ENCODE peak calls at places on chromosomes 5 and 9, in six cellular contexts. K is GM23248, W is HCT116, U is PC-3, N is neural progenitor cell, Q is hepatocyte. A is an unnamed sample.

GRCh38 chr5:2217219-2217618 is 334.5 kb upstream of the IRX4 start:
- DNase-seq in Q (no peak), W (no peak), U (no peak), K (no peak), N (no peak), A (no peak)

GRCh38 chr9:129889936-129890717 is 54.9 kb downstream of the USP20 start:
- DNase-seq in W (no peak), U (no peak), Q (no peak), N (peak), K (no peak), A (no peak)

GRCh38 chr5:10537614-10538013 is 26.3 kb upstream of the ANKRD33B start:
- DNase-seq in Q (no peak), N (no peak), K (no peak), U (no peak), W (no peak), A (no peak)

GRCh38 chr9:119986205-119986604 is 593.8 kb downstream of the CDK5RAP2 start:
- DNase-seq in K (no peak), N (no peak), Q (no peak), U (no peak), W (no peak), A (no peak)

GRCh38 chr5:178309271-178310008 is 76.8 kb upstream of the PHYKPL start:
- DNase-seq in K (no peak), N (no peak), U (no peak), Q (no peak), W (no peak), A (no peak)

GRCh38 chr5:69092969-69093368 is 845 bp upstream of the SLC30A5 start:
- DNase-seq in U (no peak), K (no peak), W (no peak), Q (no peak), N (no peak), A (no peak)

GRCh38 chr5:125868035-125868434 is 555.2 kb upstream of the GRAMD2B start:
- DNase-seq in K (peak), W (no peak), U (no peak), Q (no peak), N (no peak), A (no peak)

GRCh38 chr5:141510160-141510559 is 21.3 kb downstream of the PCDHGC5 start:
- DNase-seq in W (no peak), U (no peak), N (no peak), K (no peak), Q (no peak), A (peak)

GRCh38 chr9:26129216-26129615 is 451.0 kb upstream of the TUSC1 start:
- DNase-seq in Q (no peak), K (peak), U (no peak), N (no peak), W (no peak), A (no peak)
- TF ChIP-seq EZH2phosphoT487 in Q (no peak), K (no peak), U (no peak), N (no peak), W (no peak), A (no peak)

GRCh38 chr5:79974896-79975295 is 16.2 kb downstream of the MTX3 start:
- DNase-seq in K (peak), N (no peak), W (peak), Q (no peak), U (peak), A (no peak)

GRCh38 chr5:79976759-79977515 is 14.1 kb downstream of the MTX3 start:
- DNase-seq in W (no peak), U (no peak), Q (no peak), K (no peak), N (no peak), A (no peak)

GRCh38 chr5:79971156-79971555 is 19.9 kb downstream of the MTX3 start:
- DNase-seq in N (no peak), K (peak), U (peak), Q (no peak), W (no peak), A (no peak)

GRCh38 chr5:79975422-79975821 is 15.6 kb downstream of the MTX3 start:
- DNase-seq in K (peak), W (no peak), N (no peak), Q (no peak), U (no peak), A (no peak)

DNA sequence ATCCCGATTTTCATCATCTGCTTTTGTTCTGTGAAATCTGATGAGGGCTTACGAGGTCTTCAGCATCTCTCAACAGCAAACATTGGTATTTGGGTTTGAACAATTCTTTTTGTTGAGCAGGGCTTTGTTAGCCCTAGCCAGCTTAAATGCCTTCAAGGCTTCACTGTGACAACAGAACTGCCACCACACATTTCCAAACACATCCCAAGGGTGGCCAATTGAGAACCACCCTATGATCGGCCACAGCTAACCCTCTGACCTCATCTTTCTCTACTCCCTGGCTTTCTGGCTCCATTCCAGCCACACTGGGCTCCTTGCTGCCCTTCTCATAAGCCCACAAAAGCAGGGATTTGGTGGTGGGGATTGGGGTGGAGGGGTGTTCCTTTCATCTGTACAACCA is 17.6 kb downstream of the MTX3 start:
- DNase-seq in Q (no peak), K (peak), N (peak), U (no peak), W (no peak), A (no peak)
- TF ChIP-seq EZH2phosphoT487 in Q (no peak), K (no peak), N (no peak), U (no peak), W (no peak), A (no peak)

DNA sequence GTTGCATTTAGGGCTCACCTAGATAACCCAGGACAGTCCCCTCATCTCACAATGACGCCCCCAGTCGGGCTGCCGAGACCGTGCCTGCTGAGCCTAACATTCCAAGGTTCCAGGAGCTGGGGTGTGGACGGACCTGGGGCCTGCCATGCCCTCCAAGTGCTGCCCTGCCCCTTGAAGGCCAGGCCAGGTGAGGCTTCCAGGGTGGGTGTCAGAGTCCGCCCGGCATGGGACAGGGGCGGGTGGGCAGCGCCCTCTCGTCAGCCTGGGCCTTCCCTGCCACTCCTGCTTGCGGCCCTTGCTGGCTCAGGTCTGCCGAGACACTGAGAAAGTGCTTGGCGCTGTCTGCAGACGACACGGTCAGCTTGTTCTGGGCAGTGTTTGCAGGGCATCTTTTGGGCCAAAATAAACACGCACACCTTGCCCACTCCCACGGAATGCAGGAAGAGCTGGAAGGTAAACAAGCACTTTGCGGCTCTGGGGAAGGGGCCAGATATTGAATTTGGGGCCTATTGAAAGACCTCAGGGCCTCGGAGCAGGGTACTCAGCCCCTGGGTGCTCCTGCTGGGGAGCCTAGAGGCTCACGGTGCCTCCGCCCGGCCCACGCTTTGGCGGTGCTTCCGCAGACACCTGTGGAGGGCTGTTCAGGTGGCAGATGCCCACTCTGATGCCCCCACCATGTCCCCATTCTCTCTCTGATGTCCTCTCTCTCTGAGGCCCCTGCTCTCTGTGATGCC is 4.2 kb upstream of the SCGB3A1 start:
- DNase-seq in W (no peak), N (no peak), U (no peak), K (no peak), Q (no peak), A (no peak)
- TF ChIP-seq EZH2phosphoT487 in W (no peak), N (no peak), U (no peak), K (no peak), Q (no peak), A (no peak)

DNA sequence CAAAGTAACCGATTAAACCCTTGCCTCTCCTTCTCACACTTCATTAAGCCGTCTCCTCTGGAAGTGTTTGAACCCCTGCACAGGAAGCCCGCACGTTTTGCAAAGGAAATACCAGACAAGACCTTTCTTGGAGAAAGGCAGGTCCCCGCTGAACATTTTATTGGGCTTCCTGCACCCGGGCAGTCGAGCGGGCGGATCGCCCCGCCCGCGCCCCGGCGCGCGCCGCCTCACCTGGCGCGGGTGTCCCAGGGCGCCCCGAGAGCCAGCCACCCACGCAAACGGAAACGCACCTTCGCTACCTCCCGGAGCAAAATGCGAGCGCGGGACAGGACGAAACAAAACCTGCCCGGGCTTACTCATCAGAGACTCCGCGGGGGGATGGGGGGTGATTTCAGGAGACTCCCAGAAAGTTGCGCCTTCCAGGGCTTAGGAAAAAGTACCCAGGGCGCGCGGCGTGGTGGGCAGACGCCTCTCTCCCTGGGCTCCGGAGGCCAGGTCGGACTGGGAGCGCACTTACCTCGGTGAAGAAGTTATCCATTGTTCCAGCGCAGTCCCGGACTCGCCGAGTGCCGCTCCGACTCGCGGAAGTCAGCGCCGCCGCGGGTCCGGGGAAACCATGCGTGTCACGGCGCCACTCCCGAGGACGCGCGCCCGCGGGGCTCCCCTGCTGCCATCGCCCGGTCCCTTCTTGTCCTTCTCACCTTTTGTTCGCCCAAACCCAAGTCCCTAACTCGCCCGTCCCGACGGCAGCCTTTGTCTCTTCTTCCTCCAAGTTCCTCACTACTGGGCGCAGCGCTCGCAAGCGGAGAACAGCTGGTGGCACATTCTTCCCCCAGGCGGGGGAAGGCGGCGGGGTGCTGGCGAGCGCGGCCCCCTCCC is 578 bp downstream of the MYO10 start:
- DNase-seq in U (peak), W (no peak), N (no peak), Q (peak), K (peak), A (no peak)
- TF ChIP-seq EZH2phosphoT487 in U (peak), W (no peak), N (peak), Q (no peak), K (no peak), A (no peak)

DNA sequence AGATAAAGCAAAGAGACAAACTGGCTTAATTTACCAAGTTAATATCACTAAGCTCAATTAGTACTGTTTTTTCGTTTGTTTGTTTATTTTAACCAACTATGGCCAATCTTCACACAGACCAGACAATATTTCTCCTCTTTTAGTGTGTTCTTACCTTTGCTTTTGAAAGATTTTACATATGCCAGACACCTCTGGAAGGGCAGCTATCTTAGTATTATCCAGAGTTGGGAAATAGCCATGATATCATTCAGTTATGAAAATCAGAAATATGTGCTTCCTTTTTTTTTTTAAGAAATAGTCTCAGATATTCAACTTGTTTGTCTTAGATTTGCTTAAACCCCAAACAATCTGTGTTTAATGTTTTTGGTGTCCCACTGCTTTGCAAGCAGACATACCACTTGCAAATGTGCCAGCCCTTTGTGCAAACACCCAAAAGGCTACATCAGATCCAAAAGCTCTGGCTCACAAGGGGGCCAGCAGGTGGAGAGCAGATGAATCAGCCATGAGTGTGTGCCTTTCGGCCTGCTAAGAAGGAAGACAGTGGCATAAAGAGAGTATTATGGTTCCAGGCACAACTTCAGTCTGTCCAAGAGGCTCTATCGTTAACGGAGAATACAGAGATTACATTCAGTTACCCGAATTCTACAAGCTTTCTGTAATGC is 147.6 kb downstream of the EFNA5 start:
- DNase-seq in Q (no peak), N (no peak), W (no peak), K (no peak), U (peak), A (no peak)
- TF ChIP-seq EZH2phosphoT487 in Q (no peak), N (no peak), W (no peak), K (no peak), U (no peak), A (no peak)

A was measured in OCI-LY7.